ENCODE peak calls at places on chromosome 6, in four cellular contexts. C is IMR-90, W is HepG2, D is K562. L is an unnamed sample.

GRCh38 chr6:54053893-54054391 is 57.3 kb upstream of the MLIP start:
- DNase-seq in C (peak; percentile 90), W (no peak), D (no peak), L (peak; percentile 45)

GRCh38 chr6:156160007-156160787 is 617.0 kb upstream of the ARID1B start:
- DNase-seq in C (no peak), W (no peak), D (no peak), L (no peak)

GRCh38 chr6:72363844-72364740 is 257.8 kb upstream of the KCNQ5 start:
- DNase-seq in C (peak; percentile 97), W (no peak), D (no peak), L (no peak)

GRCh38 chr6:31582230-31582601 is at the start of gene LTB:
- DNase-seq in C (no peak), W (no peak), D (no peak), L (no peak)

GRCh38 chr6:107832146-107833056 is 8.3 kb upstream of the SCML4 start:
- DNase-seq in C (no peak), W (no peak), D (no peak), L (no peak)

GRCh38 chr6:56250266-56250665 is 2.9 kb upstream of the COL21A1 start:
- DNase-seq in C (no peak), W (no peak), D (no peak), L (no peak)

GRCh38 chr6:127207591-127208120 is 59.0 kb upstream of the RNF146 start:
- DNase-seq in C (peak; percentile 61), W (no peak), D (no peak), L (no peak)

GRCh38 chr6:135673671-135674309 is 176.2 kb upstream of the AHI1 start:
- DNase-seq in C (peak; percentile 79), W (no peak), D (no peak), L (no peak)

GRCh38 chr6:148137652-148138051 is 205.0 kb upstream of the SASH1 start:
- DNase-seq in C (no peak), W (no peak), D (no peak), L (no peak)

GRCh38 chr6:148138478-148138877 is 204.2 kb upstream of the SASH1 start:
- DNase-seq in C (no peak), W (no peak), D (no peak), L (no peak)

DNA sequence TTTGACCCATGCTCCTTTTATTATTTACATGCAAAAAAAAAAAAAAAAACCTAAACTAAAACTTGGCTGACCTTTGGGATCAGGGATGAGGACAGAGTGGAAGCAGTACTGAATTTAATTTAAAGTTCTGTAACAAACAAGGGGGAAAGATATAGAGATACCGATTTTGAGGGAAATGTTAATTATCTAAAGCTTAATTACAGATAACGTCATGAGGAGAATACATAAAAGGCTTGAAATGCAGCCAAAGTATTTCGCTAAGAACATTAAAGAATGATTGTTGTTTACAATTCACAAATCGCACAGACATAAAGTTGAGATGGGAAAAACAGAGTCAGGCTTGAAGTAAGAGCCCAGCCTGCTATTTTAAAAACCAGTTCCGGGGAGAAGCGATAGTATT is 208.1 kb upstream of the SASH1 start:
- DNase-seq in C (no peak), W (no peak), D (no peak), L (no peak)
- TF ChIP-seq MAZ in C (no peak), W (no peak), D (no peak), L (no peak)

GRCh38 chr6:44230034-44230675 is 6.8 kb downstream of the SLC29A1 start:
- DNase-seq in C (no peak), W (no peak), D (no peak), L (no peak)
- TF ChIP-seq MAZ in C (no peak), W (no peak), D (no peak), L (no peak)

GRCh38 chr6:125598422-125598821 is 151.0 kb upstream of the HEY2 start:
- DNase-seq in C (peak; percentile 76), W (no peak), D (peak; percentile 20), L (no peak)
- TF ChIP-seq MAZ in C (no peak), W (no peak), D (no peak), L (no peak)

GRCh38 chr6:166106076-166106686 is 61.5 kb downstream of the TBXT start:
- DNase-seq in C (peak; percentile 71), W (peak; percentile 50), D (peak; percentile 56), L (peak; percentile 47)
- TF ChIP-seq MAZ in C (no peak), W (no peak), D (no peak), L (no peak)

GRCh38 chr6:74459260-74459659 is 746.6 kb downstream of the COL12A1 start:
- DNase-seq in C (peak; percentile 46), W (peak; percentile 3), D (no peak), L (no peak)

GRCh38 chr6:74455786-74456185 is 750.1 kb downstream of the COL12A1 start:
- DNase-seq in C (no peak), W (no peak), D (no peak), L (no peak)

GRCh38 chr6:74458536-74458935 is 747.3 kb downstream of the COL12A1 start:
- DNase-seq in C (peak; percentile 31), W (no peak), D (no peak), L (no peak)
- TF ChIP-seq MAZ in C (no peak), W (no peak), D (no peak), L (no peak)

GRCh38 chr6:15073883-15074465 is 171.9 kb upstream of the JARID2 start:
- DNase-seq in C (no peak), W (no peak), D (no peak), L (no peak)
- TF ChIP-seq MAZ in C (no peak), W (no peak), D (no peak), L (no peak)

GRCh38 chr6:151693366-151693765 is 114.1 kb upstream of the ESR1 start:
- DNase-seq in C (no peak), W (no peak), D (no peak), L (no peak)

GRCh38 chr6:151692216-151692615 is 115.3 kb upstream of the ESR1 start:
- DNase-seq in C (no peak), W (no peak), D (no peak), L (no peak)

GRCh38 chr6:151690303-151690702 is 117.2 kb upstream of the ESR1 start:
- DNase-seq in C (no peak), W (no peak), D (no peak), L (no peak)

GRCh38 chr6:151689499-151690201 is 117.8 kb upstream of the ESR1 start:
- DNase-seq in C (no peak), W (no peak), D (no peak), L (no peak)

GRCh38 chr6:151690768-151691562 is 116.5 kb upstream of the ESR1 start:
- DNase-seq in C (no peak), W (no peak), D (no peak), L (no peak)
- TF ChIP-seq MAZ in C (no peak), W (no peak), D (no peak), L (no peak)

DNA sequence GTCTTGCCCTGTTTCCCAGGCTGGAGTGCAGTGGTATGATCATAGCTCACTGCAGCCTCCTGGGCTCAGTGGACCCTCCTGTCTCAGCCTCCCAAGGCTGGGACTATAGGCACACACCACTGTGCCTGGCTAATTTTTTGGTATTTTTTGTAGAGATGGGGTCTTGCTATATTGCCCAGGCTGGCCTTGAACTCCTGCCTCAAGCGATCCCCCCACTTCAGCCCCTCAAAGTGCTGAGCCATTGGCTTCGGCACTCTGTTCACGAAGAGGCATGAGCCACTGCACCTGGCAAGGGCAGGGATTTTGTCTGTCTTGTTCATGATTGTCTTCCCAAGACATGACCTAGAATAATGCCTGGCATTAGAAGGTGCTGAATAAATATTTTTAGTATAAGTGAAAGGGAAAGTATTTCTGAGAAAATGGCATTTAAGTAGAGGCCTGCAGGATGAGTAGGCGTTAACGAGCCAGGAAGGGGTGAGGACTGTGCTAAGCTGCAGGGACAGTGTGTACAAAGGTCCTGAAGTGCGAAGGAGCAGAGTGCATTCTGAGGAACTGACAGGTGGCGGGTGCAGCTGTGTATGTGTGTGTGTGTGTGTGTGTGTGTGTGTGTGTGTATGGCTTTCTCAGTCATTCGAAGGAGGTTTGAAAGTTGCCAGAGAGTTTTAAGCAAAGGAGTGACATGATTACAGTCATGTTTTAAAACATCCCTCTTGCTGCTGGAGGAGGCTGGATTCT is 43.0 kb downstream of the VEGFA start:
- DNase-seq in C (peak; percentile 7), W (no peak), D (no peak), L (no peak)
- TF ChIP-seq MAZ in C (no peak), W (no peak), D (no peak), L (no peak)

L was measured in A549.